ENCODE peak calls at places on chromosomes 5 and 9, in nine cellular contexts. One of them, this sample, is unnamed.
A peak's percentile ranks its signal among the peaks of the same experiment; 100 is the strongest.

GRCh38 chr5:120314201-120314600 is 149.9 kb upstream of the PRR16 start:
- DNase-seq in sigmoid colon: no peak
- DNase-seq in psoas muscle: no peak
- DNase-seq in suprapubic skin: no peak
- DNase-seq in H9: no peak
- DNase-seq in kidney epithelial cell: no peak
- DNase-seq in fibroblast of lung: peak; percentile 12
- DNase-seq in Peyer's patch: no peak
- DNase-seq in endodermal cell: no peak
- DNase-seq in this sample: no peak

GRCh38 chr9:135448570-135449180 is 30.9 kb upstream of the PPP1R26 start:
- DNase-seq in sigmoid colon: no peak
- DNase-seq in psoas muscle: no peak
- DNase-seq in suprapubic skin: peak; percentile 65
- DNase-seq in H9: no peak
- DNase-seq in kidney epithelial cell: no peak
- DNase-seq in fibroblast of lung: no peak
- DNase-seq in Peyer's patch: no peak
- DNase-seq in endodermal cell: peak; percentile 44
- DNase-seq in this sample: no peak

GRCh38 chr5:107743357-107744000 is 72.7 kb upstream of the EFNA5 start:
- DNase-seq in sigmoid colon: no peak
- DNase-seq in psoas muscle: no peak
- DNase-seq in suprapubic skin: no peak
- DNase-seq in H9: no peak
- DNase-seq in kidney epithelial cell: peak; percentile 62
- DNase-seq in fibroblast of lung: peak; percentile 69
- DNase-seq in Peyer's patch: no peak
- DNase-seq in endodermal cell: no peak
- DNase-seq in this sample: no peak

GRCh38 chr9:125757834-125758233 is 10.7 kb downstream of the PBX3 start:
- DNase-seq in sigmoid colon: no peak
- DNase-seq in psoas muscle: no peak
- DNase-seq in suprapubic skin: no peak
- DNase-seq in H9: no peak
- DNase-seq in kidney epithelial cell: no peak
- DNase-seq in fibroblast of lung: no peak
- DNase-seq in Peyer's patch: no peak
- DNase-seq in endodermal cell: no peak
- DNase-seq in this sample: no peak

GRCh38 chr5:73448451-73449136 is at the start of gene FOXD1:
- DNase-seq in sigmoid colon: peak; percentile 75
- DNase-seq in psoas muscle: peak; percentile 84
- DNase-seq in suprapubic skin: no peak
- DNase-seq in H9: peak; percentile 93
- DNase-seq in kidney epithelial cell: peak; percentile 77
- DNase-seq in fibroblast of lung: peak; percentile 98
- DNase-seq in Peyer's patch: peak; percentile 89
- DNase-seq in endodermal cell: peak; percentile 95
- DNase-seq in this sample: peak; percentile 82

GRCh38 chr5:83522431-83522830 is 50.9 kb downstream of the VCAN start:
- DNase-seq in sigmoid colon: no peak
- DNase-seq in psoas muscle: no peak
- DNase-seq in suprapubic skin: no peak
- DNase-seq in H9: no peak
- DNase-seq in kidney epithelial cell: no peak
- DNase-seq in fibroblast of lung: no peak
- DNase-seq in Peyer's patch: no peak
- DNase-seq in endodermal cell: no peak
- DNase-seq in this sample: no peak

GRCh38 chr5:57529864-57530263 is 47.3 kb upstream of the ACTBL2 start:
- DNase-seq in sigmoid colon: no peak
- DNase-seq in psoas muscle: no peak
- DNase-seq in suprapubic skin: no peak
- DNase-seq in H9: no peak
- DNase-seq in kidney epithelial cell: no peak
- DNase-seq in fibroblast of lung: no peak
- DNase-seq in Peyer's patch: no peak
- DNase-seq in endodermal cell: no peak
- DNase-seq in this sample: no peak

GRCh38 chr5:640461-641330 is 28.6 kb downstream of the CEP72 start:
- DNase-seq in sigmoid colon: no peak
- DNase-seq in psoas muscle: no peak
- DNase-seq in suprapubic skin: peak; percentile 68
- DNase-seq in H9: no peak
- DNase-seq in kidney epithelial cell: no peak
- DNase-seq in fibroblast of lung: no peak
- DNase-seq in Peyer's patch: no peak
- DNase-seq in endodermal cell: no peak
- DNase-seq in this sample: no peak

GRCh38 chr9:135716045-135716444 is 14.1 kb downstream of the KCNT1 start:
- DNase-seq in sigmoid colon: no peak
- DNase-seq in psoas muscle: no peak
- DNase-seq in suprapubic skin: no peak
- DNase-seq in H9: no peak
- DNase-seq in kidney epithelial cell: no peak
- DNase-seq in fibroblast of lung: no peak
- DNase-seq in Peyer's patch: no peak
- DNase-seq in endodermal cell: no peak
- DNase-seq in this sample: no peak

GRCh38 chr5:170818222-170818621 is 34.7 kb downstream of the GABRP start:
- DNase-seq in sigmoid colon: no peak
- DNase-seq in psoas muscle: no peak
- DNase-seq in suprapubic skin: no peak
- DNase-seq in H9: no peak
- DNase-seq in kidney epithelial cell: no peak
- DNase-seq in fibroblast of lung: peak; percentile 80
- DNase-seq in Peyer's patch: no peak
- DNase-seq in endodermal cell: no peak
- DNase-seq in this sample: no peak

GRCh38 chr5:78360674-78361225 is 333 bp downstream of the SCAMP1 start:
- DNase-seq in sigmoid colon: peak; percentile 75
- DNase-seq in psoas muscle: peak; percentile 41
- DNase-seq in suprapubic skin: peak; percentile 79
- DNase-seq in H9: peak; percentile 46
- DNase-seq in kidney epithelial cell: no peak
- DNase-seq in fibroblast of lung: no peak
- DNase-seq in Peyer's patch: peak; percentile 78
- DNase-seq in endodermal cell: peak; percentile 77
- DNase-seq in this sample: peak; percentile 73

GRCh38 chr5:78359831-78360673 is at the start of gene SCAMP1:
- DNase-seq in sigmoid colon: peak; percentile 95
- DNase-seq in psoas muscle: peak; percentile 94
- DNase-seq in suprapubic skin: peak; percentile 92
- DNase-seq in H9: peak; percentile 95
- DNase-seq in kidney epithelial cell: peak; percentile 68
- DNase-seq in fibroblast of lung: peak; percentile 90
- DNase-seq in Peyer's patch: peak; percentile 96
- DNase-seq in endodermal cell: peak; percentile 97
- DNase-seq in this sample: peak; percentile 96

GRCh38 chr5:78362220-78362619 is 1.8 kb downstream of the SCAMP1 start:
- DNase-seq in sigmoid colon: no peak
- DNase-seq in psoas muscle: no peak
- DNase-seq in suprapubic skin: no peak
- DNase-seq in H9: no peak
- DNase-seq in kidney epithelial cell: no peak
- DNase-seq in fibroblast of lung: no peak
- DNase-seq in Peyer's patch: no peak
- DNase-seq in endodermal cell: no peak
- DNase-seq in this sample: no peak

GRCh38 chr5:78364005-78364404 is 3.6 kb downstream of the SCAMP1 start:
- DNase-seq in sigmoid colon: no peak
- DNase-seq in psoas muscle: no peak
- DNase-seq in suprapubic skin: no peak
- DNase-seq in H9: no peak
- DNase-seq in kidney epithelial cell: no peak
- DNase-seq in fibroblast of lung: no peak
- DNase-seq in Peyer's patch: no peak
- DNase-seq in endodermal cell: no peak
- DNase-seq in this sample: no peak

DNA sequence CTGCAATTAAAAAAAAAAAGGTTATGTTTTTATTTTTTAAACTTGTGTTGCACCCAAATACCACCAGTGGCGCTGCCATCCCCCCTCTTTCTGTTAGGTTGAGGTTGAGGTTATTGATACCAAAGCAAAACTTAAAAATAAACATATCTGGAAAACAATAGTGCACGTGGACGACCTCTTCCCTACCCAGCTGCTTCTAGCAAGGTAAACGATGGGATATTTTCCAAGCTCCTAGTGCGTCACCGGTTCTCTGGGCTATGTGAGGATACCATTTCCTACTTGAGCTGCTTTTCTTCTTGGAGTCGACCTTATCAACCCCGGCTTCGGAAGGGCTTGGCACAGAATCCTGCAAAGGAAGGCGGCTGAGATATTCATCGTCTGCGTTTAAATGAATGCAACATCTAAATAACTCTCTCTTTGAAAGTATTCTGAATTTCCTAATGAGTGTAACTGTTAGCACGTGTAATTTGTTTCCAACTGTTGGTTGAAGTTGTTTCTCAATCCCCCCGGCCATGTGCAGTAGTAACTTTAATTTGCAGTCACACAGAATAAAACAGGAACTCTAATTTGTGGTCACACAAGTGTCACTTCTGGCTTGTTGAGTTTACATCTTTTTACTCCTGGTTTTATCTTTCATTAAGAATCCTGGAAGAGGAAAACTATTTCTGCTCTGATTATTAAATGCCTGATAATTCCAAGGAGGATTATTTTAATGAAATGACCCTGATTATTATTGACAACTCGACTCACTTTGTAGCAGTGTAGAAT is 993 bp downstream of the SCAMP1 start:
- DNase-seq in sigmoid colon: peak; percentile 72
- DNase-seq in psoas muscle: peak; percentile 18
- DNase-seq in suprapubic skin: no peak
- DNase-seq in H9: no peak
- DNase-seq in kidney epithelial cell: peak; percentile 16
- DNase-seq in fibroblast of lung: peak; percentile 75
- DNase-seq in Peyer's patch: peak; percentile 55
- DNase-seq in endodermal cell: peak; percentile 71
- DNase-seq in this sample: no peak
- TF ChIP-seq CTCF in sigmoid colon: no peak
- TF ChIP-seq CTCF in psoas muscle: peak; percentile 7
- TF ChIP-seq CTCF in suprapubic skin: no peak
- TF ChIP-seq CTCF in H9: no peak
- TF ChIP-seq CTCF in kidney epithelial cell: peak; percentile 21
- TF ChIP-seq CTCF in fibroblast of lung: peak; percentile 34
- TF ChIP-seq CTCF in Peyer's patch: peak; percentile 30
- TF ChIP-seq CTCF in endodermal cell: peak; percentile 54
- TF ChIP-seq CTCF in this sample: peak; percentile 56

GRCh38 chr9:71003346-71003745 is 118.1 kb downstream of the TRPM3 start:
- DNase-seq in sigmoid colon: no peak
- DNase-seq in psoas muscle: no peak
- DNase-seq in suprapubic skin: no peak
- DNase-seq in H9: no peak
- DNase-seq in kidney epithelial cell: no peak
- DNase-seq in fibroblast of lung: no peak
- DNase-seq in Peyer's patch: no peak
- DNase-seq in endodermal cell: no peak
- DNase-seq in this sample: no peak

GRCh38 chr9:71004196-71004595 is 117.2 kb downstream of the TRPM3 start:
- DNase-seq in sigmoid colon: no peak
- DNase-seq in psoas muscle: no peak
- DNase-seq in suprapubic skin: no peak
- DNase-seq in H9: no peak
- DNase-seq in kidney epithelial cell: no peak
- DNase-seq in fibroblast of lung: peak; percentile 47
- DNase-seq in Peyer's patch: no peak
- DNase-seq in endodermal cell: no peak
- DNase-seq in this sample: no peak

GRCh38 chr9:71005456-71005855 is 116.0 kb downstream of the TRPM3 start:
- DNase-seq in sigmoid colon: no peak
- DNase-seq in psoas muscle: no peak
- DNase-seq in suprapubic skin: no peak
- DNase-seq in H9: no peak
- DNase-seq in kidney epithelial cell: no peak
- DNase-seq in fibroblast of lung: no peak
- DNase-seq in Peyer's patch: no peak
- DNase-seq in endodermal cell: no peak
- DNase-seq in this sample: no peak

GRCh38 chr9:70998962-70999361 is 122.5 kb downstream of the TRPM3 start:
- DNase-seq in sigmoid colon: no peak
- DNase-seq in psoas muscle: no peak
- DNase-seq in suprapubic skin: no peak
- DNase-seq in H9: no peak
- DNase-seq in kidney epithelial cell: no peak
- DNase-seq in fibroblast of lung: peak; percentile 6
- DNase-seq in Peyer's patch: no peak
- DNase-seq in endodermal cell: no peak
- DNase-seq in this sample: no peak

DNA sequence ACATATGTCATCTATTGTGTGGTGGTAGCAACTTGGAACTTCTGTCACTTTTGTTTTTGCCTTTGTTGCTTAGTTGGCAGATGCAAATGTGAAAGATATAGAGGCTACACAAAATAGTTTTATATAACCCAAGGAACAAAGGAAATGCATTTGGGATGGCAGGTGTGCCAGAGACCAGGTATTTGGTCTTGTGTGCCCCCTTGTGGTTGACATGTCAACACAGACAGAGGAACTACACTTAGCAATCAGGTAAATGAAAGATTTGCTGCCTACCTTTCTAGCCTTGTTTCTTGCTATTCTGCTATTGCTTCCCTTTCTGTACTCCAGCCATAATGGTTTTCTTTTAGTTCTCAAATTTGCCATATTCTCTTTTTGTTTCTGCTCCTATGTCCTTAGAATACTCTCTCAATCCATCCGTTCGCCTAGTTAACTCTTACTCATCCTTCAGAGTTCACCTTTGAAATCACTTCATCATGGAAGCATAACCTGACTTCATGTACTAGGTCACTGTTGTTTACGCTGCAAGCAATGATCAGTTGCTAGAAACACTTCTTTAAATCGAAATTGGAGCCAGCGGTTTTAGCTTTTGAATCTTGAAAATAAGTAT is 119.5 kb downstream of the TRPM3 start:
- DNase-seq in sigmoid colon: no peak
- DNase-seq in psoas muscle: no peak
- DNase-seq in suprapubic skin: no peak
- DNase-seq in H9: peak; percentile 58
- DNase-seq in kidney epithelial cell: peak; percentile 9
- DNase-seq in fibroblast of lung: peak; percentile 33
- DNase-seq in Peyer's patch: no peak
- DNase-seq in endodermal cell: peak; percentile 80
- DNase-seq in this sample: no peak
- TF ChIP-seq CTCF in sigmoid colon: peak; percentile 38
- TF ChIP-seq CTCF in psoas muscle: peak; percentile 38
- TF ChIP-seq CTCF in suprapubic skin: no peak
- TF ChIP-seq CTCF in H9: peak; percentile 89
- TF ChIP-seq CTCF in kidney epithelial cell: peak; percentile 66
- TF ChIP-seq CTCF in fibroblast of lung: peak; percentile 42
- TF ChIP-seq CTCF in Peyer's patch: peak; percentile 49
- TF ChIP-seq CTCF in endodermal cell: peak; percentile 92
- TF ChIP-seq CTCF in this sample: peak; percentile 68

GRCh38 chr5:96720408-96720807 is 58.2 kb downstream of the CAST start:
- DNase-seq in sigmoid colon: no peak
- DNase-seq in psoas muscle: no peak
- DNase-seq in suprapubic skin: no peak
- DNase-seq in H9: no peak
- DNase-seq in kidney epithelial cell: no peak
- DNase-seq in fibroblast of lung: no peak
- DNase-seq in Peyer's patch: no peak
- DNase-seq in endodermal cell: no peak
- DNase-seq in this sample: no peak
- TF ChIP-seq CTCF in sigmoid colon: no peak
- TF ChIP-seq CTCF in psoas muscle: no peak
- TF ChIP-seq CTCF in suprapubic skin: no peak
- TF ChIP-seq CTCF in H9: no peak
- TF ChIP-seq CTCF in kidney epithelial cell: peak; percentile 21
- TF ChIP-seq CTCF in fibroblast of lung: no peak
- TF ChIP-seq CTCF in Peyer's patch: no peak
- TF ChIP-seq CTCF in endodermal cell: peak; percentile 60
- TF ChIP-seq CTCF in this sample: peak; percentile 57

GRCh38 chr5:9545959-9546851 is at the start of gene SEMA5A:
- DNase-seq in sigmoid colon: peak; percentile 87
- DNase-seq in psoas muscle: peak; percentile 71
- DNase-seq in suprapubic skin: peak; percentile 86
- DNase-seq in H9: peak; percentile 85
- DNase-seq in kidney epithelial cell: no peak
- DNase-seq in fibroblast of lung: peak; percentile 70
- DNase-seq in Peyer's patch: peak; percentile 82
- DNase-seq in endodermal cell: peak; percentile 93
- DNase-seq in this sample: peak; percentile 84
- TF ChIP-seq CTCF in sigmoid colon: no peak
- TF ChIP-seq CTCF in psoas muscle: no peak
- TF ChIP-seq CTCF in suprapubic skin: no peak
- TF ChIP-seq CTCF in H9: peak; percentile 13
- TF ChIP-seq CTCF in kidney epithelial cell: no peak
- TF ChIP-seq CTCF in fibroblast of lung: no peak
- TF ChIP-seq CTCF in Peyer's patch: no peak
- TF ChIP-seq CTCF in endodermal cell: peak; percentile 12
- TF ChIP-seq CTCF in this sample: no peak

This sample was measured in type B pancreatic cell.